ENCODE peak calls at places on chromosomes 7 and 10, in eight cellular contexts. T, A, Q, J, Z, E, C and K are unnamed samples.

GRCh38 chr10:124579003-124579384 is 117.4 kb downstream of the LHPP start:
- DNase-seq in J (no peak), E (no peak), T (no peak), Z (no peak), Q (no peak), C (no peak), A (no peak), K (peak; percentile 17)

GRCh38 chr10:44012921-44013320 is 364.2 kb upstream of the ZNF32 start:
- DNase-seq in Z (no peak), T (no peak), J (no peak), E (no peak), A (no peak), C (no peak), Q (no peak), K (no peak)

GRCh38 chr10:8369666-8370065 is 315.2 kb downstream of the GATA3 start:
- DNase-seq in J (no peak), A (peak; percentile 17), E (no peak), Q (no peak), C (no peak), Z (no peak), T (no peak), K (peak; percentile 61)

GRCh38 chr7:73742753-73743641 is 4.4 kb upstream of the ABHD11 start:
- DNase-seq in T (no peak), E (no peak), C (peak; percentile 99), Q (no peak), A (no peak), Z (peak; percentile 97), J (peak; percentile 48), K (peak; percentile 53)

GRCh38 chr10:91317541-91317940 is 92.6 kb upstream of the HECTD2 start:
- DNase-seq in Q (no peak), E (no peak), Z (no peak), A (no peak), T (no peak), J (no peak), C (no peak), K (no peak)

GRCh38 chr7:18499407-18500197 is 4.1 kb downstream of the HDAC9 start:
- DNase-seq in J (no peak), T (no peak), Q (no peak), E (no peak), C (no peak), Z (peak; percentile 37), A (no peak), K (peak; percentile 34)

GRCh38 chr7:108328174-108328651 is 128.0 kb downstream of the NRCAM start:
- DNase-seq in C (no peak), J (no peak), T (no peak), A (no peak), Z (no peak), E (no peak), Q (no peak), K (no peak)

GRCh38 chr10:91389636-91390512 is 20.3 kb upstream of the HECTD2 start:
- DNase-seq in A (peak; percentile 79), C (peak; percentile 37), E (no peak), J (peak; percentile 77), T (no peak), Q (no peak), Z (peak; percentile 45), K (peak; percentile 37)

GRCh38 chr10:83734278-83734677 is 405.0 kb upstream of the GHITM start:
- DNase-seq in T (no peak), A (no peak), C (no peak), E (no peak), Q (no peak), J (no peak), Z (no peak), K (no peak)

GRCh38 chr10:128065881-128066534 is 60.2 kb downstream of the MKI67 start:
- DNase-seq in Z (no peak), E (no peak), C (no peak), A (no peak), T (no peak), J (no peak), Q (no peak), K (no peak)

GRCh38 chr10:6171891-6172354 is 30.8 kb upstream of the PFKFB3 start:
- DNase-seq in C (no peak), J (peak; percentile 85), Z (no peak), E (peak; percentile 39), A (peak; percentile 97), T (peak; percentile 46), Q (no peak), K (peak; percentile 89)

GRCh38 chr7:101725911-101726310 is 91.5 kb upstream of the CUX1 start:
- DNase-seq in T (no peak), E (no peak), A (no peak), C (no peak), Q (no peak), J (no peak), Z (no peak), K (no peak)

GRCh38 chr10:28089467-28089866 is 90.6 kb upstream of the ODAD2 start:
- DNase-seq in E (no peak), Q (no peak), T (no peak), C (peak; percentile 8), Z (no peak), J (no peak), A (peak; percentile 93), K (peak; percentile 60)

GRCh38 chr7:6554848-6555247 is 3.6 kb upstream of the GRID2IP start:
- DNase-seq in E (no peak), C (no peak), Z (no peak), T (no peak), Q (no peak), J (no peak), A (no peak), K (no peak)

GRCh38 chr10:86951184-86951761 is 6.1 kb downstream of the MMRN2 start:
- DNase-seq in E (no peak), C (no peak), A (no peak), T (no peak), Q (no peak), J (no peak), Z (no peak), K (no peak)